ENCODE peak calls at places on chromosomes 6 and 20, in ten cellular contexts. R is activated T-helper 1 cell treated with anti-CD3 and anti-CD28 coated beads, Interleukin-12 subunit alpha, Interleukin-12 subunit beta, Interleukin-2, Interleukin-4 antibody, amounts not matched to agents 30 ng/mL and 10 ng/mL and 1 ng/mL, durations not matched to agents 14 hours and 24 hours and 36 hours; K is sciatic nerve; E is anterior cingulate cortex; I is GM12891; C is ecto neural progenitor cell; A is activated naive CD8-positive, alpha-beta T cell treated with anti-CD3 and anti-CD28 coated beads, Interleukin-2, amount 50 U/mL, for 24 hours; O is BE2C; J is fibroblast of lung; M is Panc1. V is an unnamed sample.

GRCh38 chr6:54353975-54354374 is 45.7 kb downstream of the TINAG start:
- DNase-seq in R (no peak), K (no peak), E (no peak), I (no peak), C (no peak), A (no peak), O (no peak), J (no peak), M (no peak), V (no peak)

GRCh38 chr6:10621227-10621626 is 73.2 kb downstream of the C6orf52 start:
- DNase-seq in R (no peak), K (no peak), E (no peak), I (no peak), C (peak), A (no peak), O (peak), J (no peak), M (no peak), V (no peak)

GRCh38 chr6:100381111-100381510 is 83.6 kb downstream of the SIM1 start:
- DNase-seq in R (no peak), K (no peak), E (no peak), I (no peak), C (no peak), A (no peak), O (no peak), J (peak), M (no peak), V (peak)

GRCh38 chr6:41581381-41581991 is 35.3 kb downstream of the FOXP4 start:
- DNase-seq in R (no peak), K (no peak), E (no peak), I (no peak), C (no peak), A (no peak), O (peak), J (peak), M (no peak), V (peak)

GRCh38 chr6:70700922-70701876 is 33.5 kb downstream of the SMAP1 start:
- DNase-seq in R (no peak), K (no peak), E (no peak), I (no peak), C (no peak), A (no peak), O (no peak), J (no peak), M (no peak), V (no peak)

GRCh38 chr6:43181942-43182860 is at the start of gene CUL9:
- DNase-seq in R (peak), K (peak), E (peak), I (peak), C (peak), A (peak), O (peak), J (peak), M (no peak), V (peak)

GRCh38 chr20:37531856-37532255 is 4.2 kb upstream of the BLCAP start:
- DNase-seq in R (no peak), K (no peak), E (no peak), I (no peak), C (peak), A (no peak), O (no peak), J (no peak), M (no peak), V (no peak)

GRCh38 chr20:57809661-57810172 is 99.9 kb upstream of the PMEPA1 start:
- DNase-seq in R (no peak), K (no peak), E (no peak), I (no peak), C (no peak), A (no peak), O (peak), J (no peak), M (no peak), V (no peak)

GRCh38 chr6:150696156-150696555 is 96.5 kb downstream of the PLEKHG1 start:
- DNase-seq in R (no peak), K (no peak), E (no peak), I (no peak), C (no peak), A (no peak), O (no peak), J (no peak), M (no peak), V (no peak)

GRCh38 chr20:38243617-38244016 is 16.9 kb downstream of the KIAA1755 start:
- DNase-seq in R (no peak), K (no peak), E (no peak), I (no peak), C (no peak), A (no peak), O (no peak), J (no peak), M (no peak), V (no peak)

GRCh38 chr20:19185083-19185482 is 27.4 kb upstream of the SLC24A3 start:
- DNase-seq in R (no peak), K (no peak), E (no peak), I (no peak), C (no peak), A (no peak), O (no peak), J (no peak), M (no peak), V (no peak)

GRCh38 chr6:39287601-39288000 is 26.6 kb downstream of the KCNK17 start:
- DNase-seq in R (no peak), K (no peak), E (no peak), I (no peak), C (no peak), A (no peak), O (no peak), J (no peak), M (no peak), V (no peak)

GRCh38 chr6:144286503-144287393 is 1.6 kb downstream of the UTRN start:
- DNase-seq in R (no peak), K (peak), E (no peak), I (no peak), C (peak), A (peak), O (no peak), J (peak), M (peak), V (peak)

GRCh38 chr6:3403244-3404154 is 53.4 kb downstream of the SLC22A23 start:
- DNase-seq in R (no peak), K (no peak), E (no peak), I (no peak), C (no peak), A (no peak), O (no peak), J (no peak), M (no peak), V (no peak)

GRCh38 chr6:44245391-44245911 is 1.4 kb upstream of the HSP90AB1 start:
- DNase-seq in R (no peak), K (peak), E (no peak), I (no peak), C (no peak), A (no peak), O (no peak), J (no peak), M (no peak), V (no peak)

GRCh38 chr6:3517350-3517749 is 60.5 kb upstream of the SLC22A23 start:
- DNase-seq in R (no peak), K (no peak), E (no peak), I (no peak), C (no peak), A (no peak), O (no peak), J (peak), M (no peak), V (peak)

GRCh38 chr6:134539865-134540323 is 222.0 kb upstream of the SGK1 start:
- DNase-seq in R (no peak), K (peak), E (peak), I (no peak), C (no peak), A (no peak), O (peak), J (no peak), M (no peak), V (peak)

GRCh38 chr6:118894425-118895240 is 681 bp downstream of the ASF1A start:
- DNase-seq in R (peak), K (peak), E (peak), I (peak), C (peak), A (peak), O (peak), J (peak), M (no peak), V (peak)

GRCh38 chr6:148538251-148539190 is 195.9 kb downstream of the SASH1 start:
- DNase-seq in R (no peak), K (no peak), E (peak), I (no peak), C (no peak), A (no peak), O (no peak), J (peak), M (no peak), V (peak)

GRCh38 chr6:2749972-2750600 is 636 bp downstream of the MYLK4 start:
- DNase-seq in R (peak), K (peak), E (peak), I (no peak), C (no peak), A (peak), O (peak), J (peak), M (no peak), V (peak)